ENCODE peak calls at places on chromosomes 3 and 15, in seven cellular contexts. B is right lobe of liver, X is hippocampal formation, Z is BE2C, P is HTR-8/SVneo, S is NCI-H1436, C is neuronal stem cell. H is an unnamed sample.

GRCh38 chr3:177284383-177284881 is 87.2 kb upstream of the TBL1XR1 start:
- DNase-seq in Z (peak), S (peak), X (peak), P (peak), B (no peak), C (no peak), H (peak)

GRCh38 chr3:195881276-195881988 is 26.9 kb downstream of the TNK2 start:
- DNase-seq in C (no peak), X (no peak), B (no peak), S (no peak), P (no peak), Z (no peak), H (no peak)

GRCh38 chr15:69088300-69088965 is 72.0 kb upstream of the GLCE start:
- DNase-seq in X (no peak), S (no peak), C (no peak), Z (no peak), B (no peak), P (no peak), H (no peak)

GRCh38 chr3:108131105-108131794 is 40.4 kb upstream of the CD47 start:
- DNase-seq in P (peak), C (no peak), B (no peak), S (no peak), Z (no peak), X (no peak), H (peak)

GRCh38 chr15:41493205-41493901 is at the start of gene ITPKA:
- DNase-seq in B (peak), C (peak), P (peak), Z (peak), S (peak), X (peak), H (no peak)

GRCh38 chr15:63839717-63840116 is 6.0 kb upstream of the HERC1 start:
- DNase-seq in S (no peak), C (no peak), X (no peak), B (no peak), P (no peak), Z (no peak), H (no peak)

GRCh38 chr3:32226875-32227500 is 11.5 kb upstream of the CMTM8 start:
- DNase-seq in B (no peak), Z (no peak), S (no peak), C (no peak), P (peak), X (no peak), H (peak)

GRCh38 chr3:70556056-70556455 is 243.6 kb upstream of the MDFIC2 start:
- DNase-seq in B (no peak), C (no peak), X (no peak), P (no peak), Z (no peak), S (no peak), H (no peak)

GRCh38 chr3:188553569-188553968 is 399.6 kb downstream of the LPP start:
- DNase-seq in C (no peak), B (no peak), S (no peak), Z (no peak), P (no peak), X (no peak), H (no peak)

GRCh38 chr3:24680214-24680967 is 185.7 kb upstream of the THRB start:
- DNase-seq in X (peak), Z (peak), B (peak), S (no peak), C (peak), P (no peak), H (peak)